ENCODE peak calls at places on chromosomes 4 and X, in four cellular contexts. M is GM03348, N is NCI-H1092, O is Caki2. V is an unnamed sample.

GRCh38 chr4:102500371-102501175 is 586 bp upstream of the NFKB1 start:
- DNase-seq in N (peak; percentile 54), O (peak; percentile 68), M (peak; percentile 38), V (no peak)

GRCh38 chr4:117455088-117455487 is 369.7 kb upstream of the TRAM1L1 start:
- DNase-seq in M (no peak), O (no peak), N (no peak), V (no peak)

GRCh38 chr4:119728692-119729593 is 100.3 kb upstream of the PDE5A start:
- DNase-seq in N (no peak), M (no peak), O (peak; percentile 39), V (no peak)

GRCh38 chr4:185134176-185134869 is 8.7 kb upstream of the SLC25A4 start:
- DNase-seq in O (peak; percentile 38), M (peak; percentile 75), N (peak; percentile 23), V (no peak)

GRCh38 chr4:3765271-3766206 is 646 bp upstream of the ADRA2C start:
- DNase-seq in M (peak; percentile 88), O (peak; percentile 65), N (peak; percentile 37), V (no peak)

GRCh38 chrX:70096052-70096451 is 33.8 kb downstream of the OTUD6A start:
- DNase-seq in O (no peak), M (peak; percentile 25), N (no peak), V (no peak)

GRCh38 chrX:12770440-12770839 is 20.8 kb upstream of the PRPS2 start:
- DNase-seq in N (no peak), O (no peak), M (peak; percentile 33), V (no peak)

GRCh38 chr4:17336524-17336941 is 175.4 kb downstream of the QDPR start:
- DNase-seq in O (no peak), M (no peak), N (no peak), V (no peak)

GRCh38 chr4:132169660-132170059 is 979.4 kb upstream of the PCDH10 start:
- DNase-seq in M (no peak), N (no peak), O (no peak), V (no peak)

GRCh38 chrX:11756354-11757318 is 1.4 kb upstream of the MSL3 start:
- DNase-seq in M (peak; percentile 11), N (no peak), O (no peak), V (no peak)

GRCh38 chrX:127259742-127260141 is 440.2 kb downstream of the PRR32 start:
- DNase-seq in O (no peak), M (no peak), N (no peak), V (peak; percentile 5)

GRCh38 chrX:769796-770195 is 139.2 kb downstream of the SHOX start:
- DNase-seq in N (no peak), O (no peak), M (no peak), V (no peak)

GRCh38 chr4:16827045-16827444 is 71.4 kb downstream of the LDB2 start:
- DNase-seq in O (no peak), M (no peak), N (no peak), V (no peak)

GRCh38 chr4:118889313-118889694 is 650 bp downstream of the SYNPO2 start:
- DNase-seq in N (no peak), O (no peak), M (no peak), V (no peak)

GRCh38 chrX:108165349-108166111 is 74.0 kb downstream of the ATG4A start:
- DNase-seq in M (peak; percentile 54), O (peak; percentile 31), N (peak; percentile 3), V (no peak)